ENCODE peak calls at places on chromosomes 13 and 19, in seven cellular contexts. G is suprapubic skin, I is DND-41, E is fibroblast of lung, W is A673, Q is Peyer's patch, S is A549. Z is an unnamed sample.
A peak's percentile ranks its signal among the peaks of the same experiment; 100 is the strongest.

GRCh38 chr19:13623686-13624405 is 117.6 kb upstream of the CACNA1A start:
- DNase-seq in G (no peak), Q (no peak), I (no peak), S (no peak), E (no peak), W (no peak), Z (no peak)

GRCh38 chr19:38384209-38385027 is 3.4 kb downstream of the GGN start:
- DNase-seq in I (no peak), S (peak; percentile 93), W (no peak), E (peak; percentile 28), Q (no peak), G (no peak), Z (no peak)

GRCh38 chr19:14091086-14091884 is 734 bp upstream of the SAMD1 start:
- DNase-seq in E (peak; percentile 79), S (peak; percentile 62), G (no peak), Q (peak; percentile 90), W (peak; percentile 80), I (peak; percentile 75), Z (peak; percentile 92)

GRCh38 chr19:35421362-35421761 is 26.7 kb upstream of the FFAR2 start:
- DNase-seq in S (no peak), G (no peak), W (no peak), I (no peak), E (no peak), Q (no peak), Z (no peak)

GRCh38 chr13:71218960-71219359 is 648.0 kb downstream of the DACH1 start:
- DNase-seq in S (no peak), I (no peak), G (no peak), Q (no peak), E (no peak), W (peak; percentile 3), Z (no peak)

GRCh38 chr13:45702088-45702487 is at the start of gene CBY2:
- DNase-seq in E (no peak), G (no peak), S (no peak), Q (no peak), W (no peak), I (no peak), Z (no peak)

GRCh38 chr19:42386974-42387707 is 3.0 kb downstream of the CNFN start:
- DNase-seq in I (no peak), S (peak; percentile 100), Q (peak; percentile 86), W (peak; percentile 61), E (peak; percentile 30), G (no peak), Z (peak; percentile 90)

GRCh38 chr13:37526710-37527446 is 71.7 kb downstream of the POSTN start:
- DNase-seq in E (peak; percentile 60), G (no peak), S (no peak), Q (no peak), I (no peak), W (no peak), Z (no peak)

GRCh38 chr13:65011403-65011802 is 2218.7 kb downstream of the PCDH9 start:
- DNase-seq in E (no peak), G (no peak), W (no peak), I (no peak), Q (no peak), S (no peak), Z (no peak)

GRCh38 chr13:112806761-112807652 is 117.2 kb downstream of the ATP11A start:
- DNase-seq in Q (no peak), W (no peak), G (no peak), E (peak; percentile 28), I (no peak), S (no peak), Z (no peak)

GRCh38 chr13:81051873-81052272 is 710.9 kb upstream of the SPRY2 start:
- DNase-seq in W (peak; percentile 27), E (peak; percentile 18), G (no peak), Q (no peak), I (no peak), S (no peak), Z (no peak)

GRCh38 chr13:89375839-89376238 is 1704.7 kb downstream of the SLITRK5 start:
- DNase-seq in G (no peak), S (no peak), I (no peak), E (peak; percentile 92), W (peak; percentile 35), Q (no peak), Z (no peak)

GRCh38 chr19:49020342-49020741 is 3.5 kb upstream of the LHB start:
- DNase-seq in G (no peak), S (no peak), Q (no peak), I (no peak), W (no peak), E (no peak), Z (no peak)

GRCh38 chr19:53881482-53882390 is at the start of gene PRKCG:
- DNase-seq in I (peak; percentile 13), Q (peak; percentile 73), S (peak; percentile 70), G (no peak), E (no peak), W (peak; percentile 62), Z (peak; percentile 56)

GRCh38 chr13:44465318-44465717 is 91.7 kb downstream of the SERP2 start:
- DNase-seq in Q (no peak), S (no peak), W (no peak), E (no peak), I (no peak), G (no peak), Z (no peak)

GRCh38 chr19:29287061-29287460 is 74.1 kb upstream of the UQCRFS1 start:
- DNase-seq in I (no peak), S (no peak), G (peak; percentile 26), W (no peak), Q (no peak), E (no peak), Z (no peak)

GRCh38 chr19:41327499-41328156 is 17.7 kb downstream of the CCDC97 start:
- DNase-seq in S (no peak), Q (peak; percentile 84), G (peak; percentile 88), E (peak; percentile 22), I (no peak), W (no peak), Z (peak; percentile 94)

GRCh38 chr13:18964942-18965341 is 216.7 kb downstream of the TUBA3C start:
- DNase-seq in W (no peak), I (no peak), S (no peak), E (no peak), Q (no peak), G (no peak), Z (no peak)

GRCh38 chr13:95749545-95749944 is 72.6 kb downstream of the DNAJC3 start:
- DNase-seq in W (no peak), G (no peak), I (no peak), E (no peak), S (no peak), Q (no peak), Z (no peak)

GRCh38 chr19:48135411-48135810 is 24.8 kb upstream of the PLA2G4C start:
- DNase-seq in Q (no peak), E (no peak), G (no peak), S (peak; percentile 57), W (no peak), I (peak; percentile 24), Z (no peak)

DNA sequence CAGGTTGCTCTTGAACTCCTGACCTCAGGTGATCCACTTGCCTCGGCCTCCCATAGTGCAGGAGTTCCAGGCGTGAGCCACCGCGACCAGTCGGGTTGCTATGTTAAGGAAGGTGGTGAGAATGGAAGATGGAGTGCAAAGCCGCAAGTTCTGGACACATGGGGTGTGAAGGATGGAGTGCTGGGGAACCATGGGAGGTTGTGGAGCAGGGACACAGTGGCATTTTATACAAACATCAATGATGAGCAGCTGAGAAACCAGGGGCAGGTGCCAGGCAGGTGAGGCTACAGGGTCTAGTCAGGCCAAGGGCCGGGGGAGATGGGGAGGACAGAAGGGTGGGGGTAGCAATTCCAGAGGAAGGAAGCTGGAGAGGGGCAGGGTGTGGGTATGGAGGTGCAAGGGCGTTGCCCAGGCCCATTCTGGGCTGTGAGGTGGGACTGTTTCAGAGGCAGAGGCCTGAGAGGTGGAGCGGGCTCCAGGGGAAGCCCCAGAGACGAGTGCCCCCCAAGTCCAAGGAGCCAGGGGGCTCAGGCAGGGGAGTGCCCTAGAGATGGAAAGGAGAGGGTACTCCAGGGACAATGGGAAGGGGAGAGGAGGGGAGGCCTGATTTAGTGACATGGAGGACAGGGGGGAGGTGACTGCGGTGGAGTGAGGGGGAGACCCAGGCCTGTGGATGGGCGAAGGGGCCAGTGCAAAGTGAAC is 1.9 kb upstream of the RAX2 start:
- DNase-seq in W (no peak), I (no peak), G (no peak), E (no peak), S (no peak), Q (no peak), Z (no peak)
- H3K4me3 ChIP-seq in W (no peak overlapping the region), I (no peak overlapping the region), G (no peak overlapping the region), E (no peak overlapping the region), S (no peak overlapping the region), Q (no peak overlapping the region), Z (no peak overlapping the region)

DNA sequence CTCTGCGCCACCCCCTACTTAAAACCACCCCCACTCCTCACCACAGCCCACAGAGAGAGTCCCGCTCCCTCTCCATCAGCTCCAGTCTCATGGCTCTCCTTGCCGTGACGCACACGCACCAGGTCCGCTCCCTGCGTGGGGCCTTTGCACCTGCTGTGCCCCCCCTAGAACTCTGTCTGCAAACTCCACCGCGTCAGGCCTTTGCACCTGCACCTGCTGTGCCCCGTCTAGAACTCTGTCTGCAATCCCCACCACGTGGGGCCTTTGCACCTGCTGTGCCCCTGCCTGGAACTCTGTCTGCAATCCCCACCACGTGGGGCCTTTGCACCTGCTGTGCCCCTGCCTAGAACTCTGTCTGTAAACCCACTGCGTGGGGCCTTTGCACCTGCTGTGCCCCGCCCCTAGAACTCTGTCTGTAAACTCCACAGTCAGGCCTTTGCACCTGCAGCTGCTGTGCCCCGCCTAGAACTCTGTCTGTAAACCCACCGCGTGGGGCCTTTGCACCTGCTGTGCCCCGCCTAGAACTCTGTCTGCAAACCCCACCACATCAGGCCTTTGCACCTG is 4.2 kb downstream of the SHC2 start:
- DNase-seq in I (no peak), G (no peak), S (no peak), Q (no peak), W (no peak), E (no peak), Z (no peak)
- H3K4me1 ChIP-seq in I (no peaks in the 10 kb centered on the region), G (peaks cover 14% of the 10 kb centered on the region), S (peaks cover 7% of the 10 kb centered on the region), Q (peaks cover 9% of the 10 kb centered on the region), W (no peaks in the 10 kb centered on the region), E (no peaks in the 10 kb centered on the region), Z (peaks cover 13% of the 10 kb centered on the region)

GRCh38 chr13:59867867-59868266 is 295.9 kb downstream of the DIAPH3 start:
- DNase-seq in W (no peak), G (no peak), S (no peak), E (no peak), I (no peak), Q (no peak), Z (no peak)
- TF ChIP-seq CTCF in W (no peak), G (no peak), S (no peak), E (no peak), I (no peak), Q (no peak), Z (no peak)

GRCh38 chr19:44025217-44025936 is at the start of gene ZNF222:
- DNase-seq in I (peak; percentile 87), G (peak; percentile 84), E (peak; percentile 93), Q (peak; percentile 76), S (peak; percentile 70), W (peak; percentile 93), Z (peak; percentile 82)

GRCh38 chr19:44021221-44021620 is 4.0 kb upstream of the ZNF222 start:
- DNase-seq in E (no peak), W (no peak), I (no peak), S (no peak), G (no peak), Q (no peak), Z (no peak)

GRCh38 chr19:44019498-44019897 is 5.7 kb upstream of the ZNF222 start:
- DNase-seq in I (no peak), W (no peak), G (no peak), S (no peak), Q (no peak), E (no peak), Z (no peak)

GRCh38 chr19:44024900-44025216 is 321 bp upstream of the ZNF222 start:
- DNase-seq in G (no peak), I (no peak), W (no peak), E (no peak), Q (no peak), S (no peak), Z (no peak)
- H3K4me3 ChIP-seq in G (peak overlapping the region; percentile 83), I (peak overlapping the region; percentile 52), W (peak overlapping the region; percentile 77), E (peak overlapping the region; percentile 90), Q (peak overlapping the region; percentile 80), S (peak overlapping the region; percentile 89), Z (no peak overlapping the region)

GRCh38 chr19:47100290-47100689 is 13.3 kb downstream of the ZC3H4 start:
- DNase-seq in I (no peak), S (no peak), W (no peak), E (no peak), Q (no peak), G (no peak), Z (peak; percentile 18)
- H3K4me1 ChIP-seq in I (peaks cover 14% of the 10 kb centered on the region), S (peaks cover 21% of the 10 kb centered on the region), W (peaks cover 17% of the 10 kb centered on the region), E (peaks cover 4% of the 10 kb centered on the region), Q (no peaks in the 10 kb centered on the region), G (peaks cover 49% of the 10 kb centered on the region), Z (peaks cover 33% of the 10 kb centered on the region)